ENCODE peak calls at places on chromosomes 3 and 15, in five cellular contexts. One of them, this sample, is unnamed.

GRCh38 chr3:190169877-190170276 is 49.2 kb upstream of the P3H2 start:
- DNase-seq in AG04449: no peak
- DNase-seq in stimulated activated effector memory CD8-positive, alpha-beta T cell treated with anti-CD3 and anti-CD28 coated beads, Interleukin-12 subunit alpha, Interleukin-12 subunit beta, amount 100 ng/mL, for 72 hours: no peak
- DNase-seq in anterior cingulate cortex: no peak
- DNase-seq in EL: no peak
- DNase-seq in this sample: no peak

GRCh38 chr3:99901200-99901926 is 83.7 kb downstream of the CMSS1 start:
- DNase-seq in anterior cingulate cortex: no peak
- DNase-seq in EL: peak; percentile 91
- DNase-seq in AG04449: peak; percentile 59
- DNase-seq in stimulated activated effector memory CD8-positive, alpha-beta T cell treated with anti-CD3 and anti-CD28 coated beads, Interleukin-12 subunit alpha, Interleukin-12 subunit beta, amount 100 ng/mL, for 72 hours: no peak
- DNase-seq in this sample: peak; percentile 58

GRCh38 chr15:70278644-70279043 is 180.9 kb upstream of the TLE3 start:
- DNase-seq in anterior cingulate cortex: no peak
- DNase-seq in EL: no peak
- DNase-seq in stimulated activated effector memory CD8-positive, alpha-beta T cell treated with anti-CD3 and anti-CD28 coated beads, Interleukin-12 subunit alpha, Interleukin-12 subunit beta, amount 100 ng/mL, for 72 hours: no peak
- DNase-seq in AG04449: no peak
- DNase-seq in this sample: no peak

GRCh38 chr3:99774467-99774866 is 43.2 kb upstream of the CMSS1 start:
- DNase-seq in stimulated activated effector memory CD8-positive, alpha-beta T cell treated with anti-CD3 and anti-CD28 coated beads, Interleukin-12 subunit alpha, Interleukin-12 subunit beta, amount 100 ng/mL, for 72 hours: no peak
- DNase-seq in AG04449: no peak
- DNase-seq in EL: peak; percentile 88
- DNase-seq in anterior cingulate cortex: no peak
- DNase-seq in this sample: peak; percentile 77

GRCh38 chr3:27728195-27729087 is 6.3 kb upstream of the EOMES start:
- DNase-seq in AG04449: no peak
- DNase-seq in stimulated activated effector memory CD8-positive, alpha-beta T cell treated with anti-CD3 and anti-CD28 coated beads, Interleukin-12 subunit alpha, Interleukin-12 subunit beta, amount 100 ng/mL, for 72 hours: peak; percentile 20
- DNase-seq in anterior cingulate cortex: no peak
- DNase-seq in EL: peak; percentile 31
- DNase-seq in this sample: no peak

GRCh38 chr15:57445872-57446271 is 69.6 kb downstream of the CGNL1 start:
- DNase-seq in EL: peak; percentile 8
- DNase-seq in anterior cingulate cortex: no peak
- DNase-seq in AG04449: no peak
- DNase-seq in stimulated activated effector memory CD8-positive, alpha-beta T cell treated with anti-CD3 and anti-CD28 coated beads, Interleukin-12 subunit alpha, Interleukin-12 subunit beta, amount 100 ng/mL, for 72 hours: no peak
- DNase-seq in this sample: peak; percentile 20

GRCh38 chr3:52859686-52860423 is 25.0 kb upstream of the MUSTN1 start:
- DNase-seq in EL: no peak
- DNase-seq in AG04449: no peak
- DNase-seq in stimulated activated effector memory CD8-positive, alpha-beta T cell treated with anti-CD3 and anti-CD28 coated beads, Interleukin-12 subunit alpha, Interleukin-12 subunit beta, amount 100 ng/mL, for 72 hours: no peak
- DNase-seq in anterior cingulate cortex: no peak
- DNase-seq in this sample: no peak

GRCh38 chr15:27418729-27419128 is 447.7 kb downstream of the GABRG3 start:
- DNase-seq in anterior cingulate cortex: peak; percentile 4
- DNase-seq in stimulated activated effector memory CD8-positive, alpha-beta T cell treated with anti-CD3 and anti-CD28 coated beads, Interleukin-12 subunit alpha, Interleukin-12 subunit beta, amount 100 ng/mL, for 72 hours: no peak
- DNase-seq in EL: no peak
- DNase-seq in AG04449: no peak
- DNase-seq in this sample: no peak

GRCh38 chr3:52054689-52055511 is 1.5 kb downstream of the DUSP7 start:
- DNase-seq in EL: peak; percentile 43
- DNase-seq in AG04449: no peak
- DNase-seq in stimulated activated effector memory CD8-positive, alpha-beta T cell treated with anti-CD3 and anti-CD28 coated beads, Interleukin-12 subunit alpha, Interleukin-12 subunit beta, amount 100 ng/mL, for 72 hours: no peak
- DNase-seq in anterior cingulate cortex: no peak
- DNase-seq in this sample: no peak

GRCh38 chr3:160981217-160981938 is 123.8 kb downstream of the B3GALNT1 start:
- DNase-seq in stimulated activated effector memory CD8-positive, alpha-beta T cell treated with anti-CD3 and anti-CD28 coated beads, Interleukin-12 subunit alpha, Interleukin-12 subunit beta, amount 100 ng/mL, for 72 hours: no peak
- DNase-seq in EL: no peak
- DNase-seq in AG04449: no peak
- DNase-seq in anterior cingulate cortex: no peak
- DNase-seq in this sample: no peak

GRCh38 chr3:122948398-122948797 is 79.2 kb downstream of the SEMA5B start:
- DNase-seq in AG04449: no peak
- DNase-seq in stimulated activated effector memory CD8-positive, alpha-beta T cell treated with anti-CD3 and anti-CD28 coated beads, Interleukin-12 subunit alpha, Interleukin-12 subunit beta, amount 100 ng/mL, for 72 hours: no peak
- DNase-seq in anterior cingulate cortex: no peak
- DNase-seq in EL: no peak
- DNase-seq in this sample: no peak

GRCh38 chr3:140365872-140366697 is 311.8 kb upstream of the TRIM42 start:
- DNase-seq in anterior cingulate cortex: no peak
- DNase-seq in stimulated activated effector memory CD8-positive, alpha-beta T cell treated with anti-CD3 and anti-CD28 coated beads, Interleukin-12 subunit alpha, Interleukin-12 subunit beta, amount 100 ng/mL, for 72 hours: no peak
- DNase-seq in EL: no peak
- DNase-seq in AG04449: no peak
- DNase-seq in this sample: no peak

GRCh38 chr3:197356275-197356674 is 57.9 kb upstream of the DLG1 start:
- DNase-seq in stimulated activated effector memory CD8-positive, alpha-beta T cell treated with anti-CD3 and anti-CD28 coated beads, Interleukin-12 subunit alpha, Interleukin-12 subunit beta, amount 100 ng/mL, for 72 hours: no peak
- DNase-seq in AG04449: no peak
- DNase-seq in anterior cingulate cortex: peak; percentile 19
- DNase-seq in EL: no peak
- DNase-seq in this sample: no peak

GRCh38 chr3:127722928-127723603 is 50.3 kb downstream of the ABTB1 start:
- DNase-seq in stimulated activated effector memory CD8-positive, alpha-beta T cell treated with anti-CD3 and anti-CD28 coated beads, Interleukin-12 subunit alpha, Interleukin-12 subunit beta, amount 100 ng/mL, for 72 hours: no peak
- DNase-seq in AG04449: no peak
- DNase-seq in anterior cingulate cortex: no peak
- DNase-seq in EL: no peak
- DNase-seq in this sample: no peak

GRCh38 chr3:169575381-169575780 is 88.1 kb downstream of the MECOM start:
- DNase-seq in AG04449: no peak
- DNase-seq in stimulated activated effector memory CD8-positive, alpha-beta T cell treated with anti-CD3 and anti-CD28 coated beads, Interleukin-12 subunit alpha, Interleukin-12 subunit beta, amount 100 ng/mL, for 72 hours: no peak
- DNase-seq in EL: peak; percentile 47
- DNase-seq in anterior cingulate cortex: no peak
- DNase-seq in this sample: peak; percentile 34

GRCh38 chr3:69370945-69371301 is 15.0 kb downstream of the FRMD4B start:
- DNase-seq in stimulated activated effector memory CD8-positive, alpha-beta T cell treated with anti-CD3 and anti-CD28 coated beads, Interleukin-12 subunit alpha, Interleukin-12 subunit beta, amount 100 ng/mL, for 72 hours: no peak
- DNase-seq in EL: peak; percentile 41
- DNase-seq in AG04449: no peak
- DNase-seq in anterior cingulate cortex: no peak
- DNase-seq in this sample: no peak